ENCODE peak calls at places on chromosomes 5 and 9, in four cellular contexts. H is uterus, W is GM12891, D is germinal center. S is an unnamed sample.

GRCh38 chr9:23502004-23502403 is 324.0 kb downstream of the ELAVL2 start:
- DNase-seq in H (no peak), W (no peak), D (no peak), S (no peak)

GRCh38 chr9:27183151-27183550 is 74.1 kb downstream of the TEK start:
- DNase-seq in H (no peak), W (no peak), D (no peak), S (no peak)

GRCh38 chr5:159331099-159331973 is 1.0 kb upstream of the IL12B start:
- DNase-seq in H (peak), W (peak), D (peak), S (peak)

GRCh38 chr9:104367507-104367906 is 136.6 kb upstream of the OR13F1 start:
- DNase-seq in H (no peak), W (no peak), D (no peak), S (no peak)

GRCh38 chr9:87479801-87480201 is 17.9 kb upstream of the DAPK1 start:
- DNase-seq in H (no peak), W (peak), D (peak), S (peak)

GRCh38 chr9:81596671-81597426 is 92.5 kb downstream of the TLE1 start:
- DNase-seq in H (no peak), W (no peak), D (no peak), S (no peak)

GRCh38 chr9:137080260-137081122 is 3.2 kb downstream of the UAP1L1 start:
- DNase-seq in H (no peak), W (no peak), D (no peak), S (no peak)

GRCh38 chr9:126754436-126755324 is 50.2 kb upstream of the ZBTB43 start:
- DNase-seq in H (no peak), W (no peak), D (no peak), S (no peak)

GRCh38 chr5:130808691-130809090 is 356.4 kb downstream of the HINT1 start:
- DNase-seq in H (no peak), W (no peak), D (no peak), S (no peak)

GRCh38 chr9:124852829-124853531 is at the start of gene WDR38:
- DNase-seq in H (peak), W (peak), D (peak), S (peak)

GRCh38 chr9:108439967-108440366 is 415.8 kb downstream of the ACTL7B start:
- DNase-seq in H (no peak), W (no peak), D (no peak), S (no peak)

GRCh38 chr5:21212026-21212425 is 1224.0 kb upstream of the CDH18 start:
- DNase-seq in H (no peak), W (no peak), D (no peak), S (no peak)

S was measured in GM10248.